ENCODE peak calls at places on chromosomes 11 and 22, in four cellular contexts. C is K562, N is sigmoid colon, Z is small intestine. H is an unnamed sample. For H3K4me1, the result is how much of the 10 kb centered on the place peaks cover.

GRCh38 chr11:1705121-1706052 is 8.4 kb downstream of the KRTAP5-6 start:
- DNase-seq in C (no peak), N (no peak), Z (no peak), H (peak)

GRCh38 chr11:59755701-59756495 is 722 bp downstream of the STX3 start:
- DNase-seq in C (peak), N (peak), Z (peak), H (peak)

GRCh38 chr11:61149624-61150615 is 11.3 kb downstream of the VPS37C start:
- DNase-seq in C (peak), N (peak), Z (peak), H (peak)

GRCh38 chr22:35437038-35437437 is 37.1 kb downstream of the MCM5 start:
- DNase-seq in C (peak), N (no peak), Z (no peak), H (peak)

GRCh38 chr11:12086271-12087074 is 23.9 kb upstream of the MICAL2 start:
- DNase-seq in C (no peak), N (peak), Z (no peak), H (peak)

GRCh38 chr11:99571094-99571493 is 550.3 kb downstream of the CNTN5 start:
- DNase-seq in C (no peak), N (no peak), Z (no peak), H (no peak)

GRCh38 chr11:65414776-65415498 is 7.7 kb upstream of the NEAT1 start:
- DNase-seq in C (no peak), N (peak), Z (no peak), H (no peak)

GRCh38 chr11:60924110-60924905 is at the start of gene TMEM132A:
- DNase-seq in C (peak), N (no peak), Z (peak), H (peak)

GRCh38 chr22:17472886-17473285 is 90.4 kb upstream of the SLC25A18 start:
- DNase-seq in C (no peak), N (no peak), Z (no peak), H (peak)

GRCh38 chr11:109435121-109435742 is 13.2 kb downstream of the C11orf87 start:
- DNase-seq in C (no peak), N (no peak), Z (no peak), H (no peak)

GRCh38 chr22:44901301-44901700 is 108.5 kb downstream of the PHF21B start:
- DNase-seq in C (no peak), N (no peak), Z (no peak), H (peak)

GRCh38 chr11:2383823-2384722 is 7.0 kb downstream of the CD81 start:
- DNase-seq in C (peak), N (no peak), Z (peak), H (no peak)

GRCh38 chr11:127996825-127997224 is 590.5 kb downstream of the ETS1 start:
- DNase-seq in C (no peak), N (no peak), Z (no peak), H (no peak)

GRCh38 chr11:64644348-64645242 is 53.6 kb downstream of the SLC22A12 start:
- DNase-seq in C (peak), N (no peak), Z (no peak), H (no peak)

GRCh38 chr11:37699644-37700043 is 1101.6 kb upstream of the RAG2 start:
- DNase-seq in C (no peak), N (no peak), Z (no peak), H (no peak)

GRCh38 chr11:35464308-35464707 is 45.0 kb upstream of the SLC1A2 start:
- DNase-seq in C (no peak), N (no peak), Z (no peak), H (peak)

GRCh38 chr22:46681010-46681409 is 57.0 kb downstream of the CERK start:
- DNase-seq in C (peak), N (no peak), Z (no peak), H (no peak)

GRCh38 chr22:30444632-30445437 is 19.3 kb downstream of the MTFP1 start:
- DNase-seq in C (peak), N (no peak), Z (peak), H (peak)

GRCh38 chr11:66081505-66081904 is 11.4 kb downstream of the PACS1 start:
- DNase-seq in C (no peak), N (peak), Z (peak), H (no peak)

GRCh38 chr11:14980854-14981253 is 8.7 kb upstream of the CALCA start:
- DNase-seq in C (no peak), N (no peak), Z (no peak), H (no peak)

GRCh38 chr11:72613977-72614376 is 60.2 kb downstream of the PDE2A start:
- DNase-seq in C (peak), N (no peak), Z (no peak), H (no peak)

GRCh38 chr11:130187096-130187495 is 27.5 kb downstream of the ST14 start:
- DNase-seq in C (no peak), N (no peak), Z (no peak), H (no peak)

GRCh38 chr11:77580712-77581337 is 8.9 kb upstream of the AQP11 start:
- DNase-seq in C (no peak), N (no peak), Z (no peak), H (peak)

GRCh38 chr22:32515074-32515473 is 40.5 kb downstream of the FBXO7 start:
- DNase-seq in C (no peak), N (no peak), Z (no peak), H (no peak)

GRCh38 chr11:19777032-19777341 is 64.3 kb downstream of the NAV2 start:
- DNase-seq in C (no peak), N (no peak), Z (no peak), H (no peak)

DNA sequence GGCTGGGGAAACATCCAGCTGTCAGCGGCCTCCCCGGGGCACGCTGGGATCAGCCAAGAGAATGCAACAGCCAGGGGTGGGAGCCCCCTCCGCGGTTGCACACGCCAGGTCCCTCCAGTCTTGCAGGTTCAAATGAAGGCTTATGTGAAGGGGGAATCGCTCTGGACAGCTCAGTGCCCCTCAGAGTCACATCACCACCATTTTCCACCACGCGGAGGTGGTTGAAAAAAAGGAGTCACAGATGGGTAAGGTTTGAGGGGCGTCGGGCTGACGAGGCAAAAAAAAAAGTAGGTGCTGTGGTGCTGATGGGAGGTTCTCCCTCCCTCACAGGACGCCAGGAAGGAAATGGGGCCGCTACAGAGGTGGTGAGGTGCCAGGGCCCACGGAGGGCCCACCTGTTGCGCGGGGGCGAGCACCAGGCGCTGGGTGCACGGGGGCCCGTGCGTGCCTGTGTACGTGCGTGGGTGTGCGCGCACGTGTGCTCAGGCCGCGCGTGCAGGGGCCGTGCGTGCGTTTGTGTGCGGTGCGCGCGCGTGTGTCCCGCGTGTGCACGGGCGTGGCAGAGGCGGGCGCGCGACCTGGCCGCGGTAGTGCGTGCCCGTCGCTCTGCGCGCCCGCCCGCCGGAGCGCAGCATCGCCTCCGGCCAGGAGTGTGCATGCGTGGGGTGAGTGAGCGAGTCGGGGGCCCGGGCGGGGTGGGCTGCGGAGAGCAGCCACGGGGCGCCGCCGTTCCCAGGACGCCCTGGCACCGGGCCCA is 3.0 kb downstream of the PDGFB start:
- DNase-seq in C (no peak), N (no peak), Z (no peak), H (no peak)
- H3K4me1 ChIP-seq in C (half or more), N (half or more), Z (under half), H (under half)

DNA sequence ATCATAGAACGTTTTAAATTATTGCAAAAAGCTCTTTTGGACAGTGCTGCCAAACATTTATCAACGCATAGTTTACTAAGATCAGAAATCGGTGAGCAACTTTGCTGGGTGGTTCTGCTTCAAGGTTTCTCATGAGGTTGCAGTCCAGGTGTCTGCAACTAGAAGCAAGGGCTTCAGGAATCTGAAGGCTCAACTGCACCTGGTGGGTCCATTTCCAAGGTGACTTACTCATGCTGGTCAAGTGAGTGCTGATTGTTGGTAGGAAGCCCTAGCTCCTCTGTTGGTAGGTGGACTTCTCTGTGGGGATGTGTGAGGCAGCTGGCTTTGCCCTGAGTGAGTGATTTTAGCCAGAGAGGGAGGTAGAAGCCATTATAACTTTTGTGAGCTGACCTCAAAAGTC is 22.5 kb downstream of the ARHGEF12 start:
- DNase-seq in C (no peak), N (no peak), Z (no peak), H (no peak)
- H3K4me1 ChIP-seq in C (under half), N (under half), Z (under half), H (under half)

GRCh38 chr22:19121631-19122142 is 525 bp downstream of the DGCR2 start:
- DNase-seq in C (peak), N (peak), Z (peak), H (peak)
- H3K4me1 ChIP-seq in C (under half), N (half or more), Z (under half), H (under half)

GRCh38 chr11:68258363-68258765 is 13.4 kb downstream of the C11orf24 start:
- DNase-seq in C (no peak), N (no peak), Z (no peak), H (no peak)
- H3K4me1 ChIP-seq in C (under half), N (under half), Z (under half), H (under half)

DNA sequence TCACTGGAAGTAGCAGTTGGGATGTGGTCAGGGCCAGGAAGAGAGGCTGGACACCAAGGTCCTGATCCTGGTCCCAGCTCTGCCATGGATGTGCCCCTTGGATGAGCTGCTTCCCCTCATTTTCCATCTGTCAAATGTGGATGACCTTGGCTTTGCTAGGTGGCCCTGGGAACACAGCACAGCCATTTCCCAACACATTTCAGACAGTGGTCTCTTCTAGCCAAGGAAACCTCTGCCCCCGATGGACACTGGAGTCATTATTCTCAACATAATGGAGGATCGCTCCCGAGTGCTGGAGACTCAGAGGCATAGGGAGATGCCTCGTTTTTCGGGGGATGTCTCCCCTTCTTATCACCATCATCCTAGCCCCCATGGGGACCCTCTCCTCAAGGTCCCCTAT is 13.6 kb upstream of the MPPED1 start:
- DNase-seq in C (no peak), N (no peak), Z (no peak), H (no peak)
- H3K4me1 ChIP-seq in C (under half), N (under half), Z (under half), H (under half)

GRCh38 chr22:49077036-49077393 is 750.7 kb downstream of the BRD1 start:
- DNase-seq in C (no peak), N (peak), Z (no peak), H (no peak)
- H3K4me1 ChIP-seq in C (under half), N (under half), Z (under half), H (under half)

GRCh38 chr11:113021111-113021510 is 59.9 kb downstream of the NCAM1 start:
- DNase-seq in C (no peak), N (no peak), Z (no peak), H (no peak)
- H3K4me1 ChIP-seq in C (under half), N (under half), Z (under half), H (under half)

GRCh38 chr22:25373961-25374360 is 154.5 kb downstream of the CRYBB2 start:
- DNase-seq in C (no peak), N (no peak), Z (no peak), H (no peak)

GRCh38 chr22:25377699-25378098 is 158.3 kb downstream of the CRYBB2 start:
- DNase-seq in C (no peak), N (no peak), Z (no peak), H (no peak)

GRCh38 chr22:25372000-25372595 is 152.7 kb downstream of the CRYBB2 start:
- DNase-seq in C (no peak), N (no peak), Z (no peak), H (no peak)

GRCh38 chr22:25375683-25376082 is 156.2 kb downstream of the CRYBB2 start:
- DNase-seq in C (no peak), N (no peak), Z (no peak), H (no peak)

GRCh38 chr22:25374871-25375270 is 155.4 kb downstream of the CRYBB2 start:
- DNase-seq in C (no peak), N (no peak), Z (peak), H (no peak)
- H3K4me1 ChIP-seq in C (under half), N (under half), Z (under half), H (under half)

DNA sequence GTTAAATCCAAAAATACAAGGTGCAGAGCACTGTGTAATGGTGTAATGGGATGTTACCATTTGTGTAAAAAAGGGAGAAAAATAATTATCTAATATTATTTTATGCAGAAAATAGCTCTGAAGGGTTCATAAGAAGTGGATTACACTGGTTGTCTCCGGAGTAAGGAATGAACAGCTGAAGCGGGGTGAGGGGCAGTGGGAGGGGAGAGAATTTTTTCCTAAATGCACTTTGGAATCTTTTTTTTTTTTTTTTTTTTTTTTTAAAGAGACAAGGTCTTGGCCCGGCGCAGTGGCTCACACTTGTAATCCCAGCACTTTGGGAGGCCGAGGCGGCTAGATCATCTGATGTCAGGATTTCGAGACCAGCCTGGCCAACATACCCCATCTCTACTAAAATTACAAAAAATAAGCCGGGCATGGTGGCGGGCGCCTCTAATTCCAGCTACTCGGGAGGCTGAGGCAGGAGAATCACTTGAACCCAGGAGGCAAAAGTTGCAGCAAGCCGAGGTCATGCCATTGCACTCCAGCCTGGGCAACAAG is 6.8 kb upstream of the POLR3H start:
- DNase-seq in C (no peak), N (no peak), Z (no peak), H (peak)
- H3K4me1 ChIP-seq in C (under half), N (under half), Z (under half), H (under half)

H was measured in SJCRH30.